ENCODE peak calls at places on chromosome 18, in ten cellular contexts. One of them, this sample, is unnamed.

GRCh38 chr18:37254256-37254880 is 311.2 kb downstream of the CELF4 start:
- DNase-seq in colonic mucosa: no peak
- DNase-seq in NCI-H2029 treated with DMSO at 0.1 percent for 48 hours: no peak
- DNase-seq in activated effector memory CD4-positive, alpha-beta T cell treated with anti-CD3 and anti-CD28 coated beads, Interleukin-2, amount 50 U/mL, for 16 hours: no peak
- DNase-seq in nucleus accumbens: no peak
- DNase-seq in activated CD4-positive, alpha-beta T cell treated with anti-CD3 and anti-CD28 coated beads, Interleukin-2, amount 50 U/mL, for 4 hours: no peak
- DNase-seq in lower lobe of right lung: no peak
- DNase-seq in CD8-positive, alpha-beta T cell: no peak
- DNase-seq in mesothelial cell of epicardium: no peak
- DNase-seq in pancreas: peak; percentile 22
- DNase-seq in this sample: no peak

GRCh38 chr18:79217979-79218604 is 148.9 kb downstream of the ATP9B start:
- DNase-seq in activated CD4-positive, alpha-beta T cell treated with anti-CD3 and anti-CD28 coated beads, Interleukin-2, amount 50 U/mL, for 4 hours: no peak
- DNase-seq in nucleus accumbens: peak; percentile 38
- DNase-seq in colonic mucosa: no peak
- DNase-seq in NCI-H2029 treated with DMSO at 0.1 percent for 48 hours: no peak
- DNase-seq in CD8-positive, alpha-beta T cell: no peak
- DNase-seq in pancreas: no peak
- DNase-seq in lower lobe of right lung: no peak
- DNase-seq in mesothelial cell of epicardium: no peak
- DNase-seq in activated effector memory CD4-positive, alpha-beta T cell treated with anti-CD3 and anti-CD28 coated beads, Interleukin-2, amount 50 U/mL, for 16 hours: no peak
- DNase-seq in this sample: no peak

GRCh38 chr18:50338676-50339075 is 36.2 kb upstream of the SKA1 start:
- DNase-seq in CD8-positive, alpha-beta T cell: no peak
- DNase-seq in activated effector memory CD4-positive, alpha-beta T cell treated with anti-CD3 and anti-CD28 coated beads, Interleukin-2, amount 50 U/mL, for 16 hours: no peak
- DNase-seq in nucleus accumbens: no peak
- DNase-seq in NCI-H2029 treated with DMSO at 0.1 percent for 48 hours: no peak
- DNase-seq in lower lobe of right lung: no peak
- DNase-seq in pancreas: no peak
- DNase-seq in mesothelial cell of epicardium: no peak
- DNase-seq in colonic mucosa: no peak
- DNase-seq in activated CD4-positive, alpha-beta T cell treated with anti-CD3 and anti-CD28 coated beads, Interleukin-2, amount 50 U/mL, for 4 hours: no peak
- DNase-seq in this sample: no peak

GRCh38 chr18:57428221-57429150 is 6.7 kb upstream of the ONECUT2 start:
- DNase-seq in NCI-H2029 treated with DMSO at 0.1 percent for 48 hours: no peak
- DNase-seq in pancreas: no peak
- DNase-seq in mesothelial cell of epicardium: no peak
- DNase-seq in activated CD4-positive, alpha-beta T cell treated with anti-CD3 and anti-CD28 coated beads, Interleukin-2, amount 50 U/mL, for 4 hours: no peak
- DNase-seq in activated effector memory CD4-positive, alpha-beta T cell treated with anti-CD3 and anti-CD28 coated beads, Interleukin-2, amount 50 U/mL, for 16 hours: no peak
- DNase-seq in nucleus accumbens: no peak
- DNase-seq in colonic mucosa: no peak
- DNase-seq in lower lobe of right lung: no peak
- DNase-seq in CD8-positive, alpha-beta T cell: no peak
- DNase-seq in this sample: no peak

GRCh38 chr18:12645751-12646203 is 12.1 kb downstream of the SPIRE1 start:
- DNase-seq in NCI-H2029 treated with DMSO at 0.1 percent for 48 hours: peak; percentile 91
- DNase-seq in CD8-positive, alpha-beta T cell: no peak
- DNase-seq in colonic mucosa: no peak
- DNase-seq in lower lobe of right lung: peak; percentile 69
- DNase-seq in mesothelial cell of epicardium: no peak
- DNase-seq in pancreas: no peak
- DNase-seq in activated CD4-positive, alpha-beta T cell treated with anti-CD3 and anti-CD28 coated beads, Interleukin-2, amount 50 U/mL, for 4 hours: no peak
- DNase-seq in nucleus accumbens: peak; percentile 20
- DNase-seq in activated effector memory CD4-positive, alpha-beta T cell treated with anti-CD3 and anti-CD28 coated beads, Interleukin-2, amount 50 U/mL, for 16 hours: no peak
- DNase-seq in this sample: no peak

GRCh38 chr18:26532367-26533340 is 15.7 kb downstream of the KCTD1 start:
- DNase-seq in pancreas: no peak
- DNase-seq in mesothelial cell of epicardium: no peak
- DNase-seq in NCI-H2029 treated with DMSO at 0.1 percent for 48 hours: no peak
- DNase-seq in nucleus accumbens: no peak
- DNase-seq in activated CD4-positive, alpha-beta T cell treated with anti-CD3 and anti-CD28 coated beads, Interleukin-2, amount 50 U/mL, for 4 hours: no peak
- DNase-seq in activated effector memory CD4-positive, alpha-beta T cell treated with anti-CD3 and anti-CD28 coated beads, Interleukin-2, amount 50 U/mL, for 16 hours: no peak
- DNase-seq in lower lobe of right lung: no peak
- DNase-seq in colonic mucosa: no peak
- DNase-seq in CD8-positive, alpha-beta T cell: no peak
- DNase-seq in this sample: no peak

GRCh38 chr18:76495435-76496199 is 575 bp upstream of the ZNF516 start:
- DNase-seq in pancreas: peak; percentile 46
- DNase-seq in CD8-positive, alpha-beta T cell: no peak
- DNase-seq in activated effector memory CD4-positive, alpha-beta T cell treated with anti-CD3 and anti-CD28 coated beads, Interleukin-2, amount 50 U/mL, for 16 hours: no peak
- DNase-seq in activated CD4-positive, alpha-beta T cell treated with anti-CD3 and anti-CD28 coated beads, Interleukin-2, amount 50 U/mL, for 4 hours: no peak
- DNase-seq in NCI-H2029 treated with DMSO at 0.1 percent for 48 hours: no peak
- DNase-seq in nucleus accumbens: peak; percentile 39
- DNase-seq in lower lobe of right lung: no peak
- DNase-seq in mesothelial cell of epicardium: peak; percentile 67
- DNase-seq in colonic mucosa: peak; percentile 55
- DNase-seq in this sample: no peak

GRCh38 chr18:5296706-5297320 is 1.3 kb upstream of the ZBTB14 start:
- DNase-seq in activated effector memory CD4-positive, alpha-beta T cell treated with anti-CD3 and anti-CD28 coated beads, Interleukin-2, amount 50 U/mL, for 16 hours: peak; percentile 86
- DNase-seq in lower lobe of right lung: peak; percentile 90
- DNase-seq in colonic mucosa: peak; percentile 71
- DNase-seq in NCI-H2029 treated with DMSO at 0.1 percent for 48 hours: peak; percentile 21
- DNase-seq in mesothelial cell of epicardium: peak; percentile 74
- DNase-seq in pancreas: peak; percentile 76
- DNase-seq in CD8-positive, alpha-beta T cell: peak; percentile 29
- DNase-seq in activated CD4-positive, alpha-beta T cell treated with anti-CD3 and anti-CD28 coated beads, Interleukin-2, amount 50 U/mL, for 4 hours: peak; percentile 45
- DNase-seq in nucleus accumbens: peak; percentile 77
- DNase-seq in this sample: no peak

GRCh38 chr18:9757851-9758587 is 49.9 kb downstream of the RAB31 start:
- DNase-seq in NCI-H2029 treated with DMSO at 0.1 percent for 48 hours: no peak
- DNase-seq in colonic mucosa: no peak
- DNase-seq in activated CD4-positive, alpha-beta T cell treated with anti-CD3 and anti-CD28 coated beads, Interleukin-2, amount 50 U/mL, for 4 hours: no peak
- DNase-seq in lower lobe of right lung: no peak
- DNase-seq in CD8-positive, alpha-beta T cell: no peak
- DNase-seq in mesothelial cell of epicardium: no peak
- DNase-seq in pancreas: no peak
- DNase-seq in nucleus accumbens: no peak
- DNase-seq in activated effector memory CD4-positive, alpha-beta T cell treated with anti-CD3 and anti-CD28 coated beads, Interleukin-2, amount 50 U/mL, for 16 hours: no peak
- DNase-seq in this sample: no peak

GRCh38 chr18:67813380-67814028 is 297.0 kb upstream of the DSEL start:
- DNase-seq in NCI-H2029 treated with DMSO at 0.1 percent for 48 hours: no peak
- DNase-seq in nucleus accumbens: no peak
- DNase-seq in CD8-positive, alpha-beta T cell: no peak
- DNase-seq in activated effector memory CD4-positive, alpha-beta T cell treated with anti-CD3 and anti-CD28 coated beads, Interleukin-2, amount 50 U/mL, for 16 hours: no peak
- DNase-seq in mesothelial cell of epicardium: no peak
- DNase-seq in activated CD4-positive, alpha-beta T cell treated with anti-CD3 and anti-CD28 coated beads, Interleukin-2, amount 50 U/mL, for 4 hours: no peak
- DNase-seq in pancreas: no peak
- DNase-seq in colonic mucosa: no peak
- DNase-seq in lower lobe of right lung: no peak
- DNase-seq in this sample: no peak

GRCh38 chr18:59062643-59063006 is 77.1 kb upstream of the SEC11C start:
- DNase-seq in NCI-H2029 treated with DMSO at 0.1 percent for 48 hours: no peak
- DNase-seq in mesothelial cell of epicardium: no peak
- DNase-seq in activated CD4-positive, alpha-beta T cell treated with anti-CD3 and anti-CD28 coated beads, Interleukin-2, amount 50 U/mL, for 4 hours: no peak
- DNase-seq in pancreas: no peak
- DNase-seq in colonic mucosa: no peak
- DNase-seq in nucleus accumbens: no peak
- DNase-seq in activated effector memory CD4-positive, alpha-beta T cell treated with anti-CD3 and anti-CD28 coated beads, Interleukin-2, amount 50 U/mL, for 16 hours: no peak
- DNase-seq in lower lobe of right lung: no peak
- DNase-seq in CD8-positive, alpha-beta T cell: no peak
- DNase-seq in this sample: no peak

GRCh38 chr18:70634576-70635147 is 345.8 kb downstream of the SOCS6 start:
- DNase-seq in colonic mucosa: no peak
- DNase-seq in nucleus accumbens: no peak
- DNase-seq in activated CD4-positive, alpha-beta T cell treated with anti-CD3 and anti-CD28 coated beads, Interleukin-2, amount 50 U/mL, for 4 hours: no peak
- DNase-seq in NCI-H2029 treated with DMSO at 0.1 percent for 48 hours: no peak
- DNase-seq in mesothelial cell of epicardium: no peak
- DNase-seq in lower lobe of right lung: no peak
- DNase-seq in pancreas: no peak
- DNase-seq in CD8-positive, alpha-beta T cell: no peak
- DNase-seq in activated effector memory CD4-positive, alpha-beta T cell treated with anti-CD3 and anti-CD28 coated beads, Interleukin-2, amount 50 U/mL, for 16 hours: no peak
- DNase-seq in this sample: no peak

GRCh38 chr18:35408843-35409261 is 31.7 kb upstream of the ZNF396 start:
- DNase-seq in NCI-H2029 treated with DMSO at 0.1 percent for 48 hours: no peak
- DNase-seq in colonic mucosa: peak; percentile 87
- DNase-seq in lower lobe of right lung: no peak
- DNase-seq in activated CD4-positive, alpha-beta T cell treated with anti-CD3 and anti-CD28 coated beads, Interleukin-2, amount 50 U/mL, for 4 hours: no peak
- DNase-seq in CD8-positive, alpha-beta T cell: no peak
- DNase-seq in nucleus accumbens: no peak
- DNase-seq in activated effector memory CD4-positive, alpha-beta T cell treated with anti-CD3 and anti-CD28 coated beads, Interleukin-2, amount 50 U/mL, for 16 hours: no peak
- DNase-seq in pancreas: no peak
- DNase-seq in mesothelial cell of epicardium: no peak
- DNase-seq in this sample: no peak

GRCh38 chr18:45652703-45653490 is 37.6 kb downstream of the SLC14A2 start:
- DNase-seq in mesothelial cell of epicardium: no peak
- DNase-seq in NCI-H2029 treated with DMSO at 0.1 percent for 48 hours: no peak
- DNase-seq in activated CD4-positive, alpha-beta T cell treated with anti-CD3 and anti-CD28 coated beads, Interleukin-2, amount 50 U/mL, for 4 hours: no peak
- DNase-seq in CD8-positive, alpha-beta T cell: no peak
- DNase-seq in pancreas: no peak
- DNase-seq in activated effector memory CD4-positive, alpha-beta T cell treated with anti-CD3 and anti-CD28 coated beads, Interleukin-2, amount 50 U/mL, for 16 hours: no peak
- DNase-seq in nucleus accumbens: no peak
- DNase-seq in colonic mucosa: no peak
- DNase-seq in lower lobe of right lung: no peak
- DNase-seq in this sample: no peak

GRCh38 chr18:60981651-60982050 is 351.6 kb upstream of the CDH20 start:
- DNase-seq in CD8-positive, alpha-beta T cell: no peak
- DNase-seq in colonic mucosa: no peak
- DNase-seq in NCI-H2029 treated with DMSO at 0.1 percent for 48 hours: no peak
- DNase-seq in nucleus accumbens: no peak
- DNase-seq in mesothelial cell of epicardium: no peak
- DNase-seq in lower lobe of right lung: no peak
- DNase-seq in activated effector memory CD4-positive, alpha-beta T cell treated with anti-CD3 and anti-CD28 coated beads, Interleukin-2, amount 50 U/mL, for 16 hours: no peak
- DNase-seq in activated CD4-positive, alpha-beta T cell treated with anti-CD3 and anti-CD28 coated beads, Interleukin-2, amount 50 U/mL, for 4 hours: no peak
- DNase-seq in pancreas: no peak
- DNase-seq in this sample: no peak

GRCh38 chr18:80096032-80096565 is 13.0 kb upstream of the ADNP2 start:
- DNase-seq in activated CD4-positive, alpha-beta T cell treated with anti-CD3 and anti-CD28 coated beads, Interleukin-2, amount 50 U/mL, for 4 hours: no peak
- DNase-seq in mesothelial cell of epicardium: no peak
- DNase-seq in pancreas: no peak
- DNase-seq in activated effector memory CD4-positive, alpha-beta T cell treated with anti-CD3 and anti-CD28 coated beads, Interleukin-2, amount 50 U/mL, for 16 hours: no peak
- DNase-seq in NCI-H2029 treated with DMSO at 0.1 percent for 48 hours: no peak
- DNase-seq in lower lobe of right lung: no peak
- DNase-seq in CD8-positive, alpha-beta T cell: no peak
- DNase-seq in colonic mucosa: no peak
- DNase-seq in nucleus accumbens: no peak
- DNase-seq in this sample: no peak

GRCh38 chr18:58590827-58591226 is 38.1 kb downstream of the ALPK2 start:
- DNase-seq in NCI-H2029 treated with DMSO at 0.1 percent for 48 hours: no peak
- DNase-seq in pancreas: no peak
- DNase-seq in CD8-positive, alpha-beta T cell: no peak
- DNase-seq in activated CD4-positive, alpha-beta T cell treated with anti-CD3 and anti-CD28 coated beads, Interleukin-2, amount 50 U/mL, for 4 hours: no peak
- DNase-seq in colonic mucosa: no peak
- DNase-seq in lower lobe of right lung: no peak
- DNase-seq in mesothelial cell of epicardium: no peak
- DNase-seq in nucleus accumbens: no peak
- DNase-seq in activated effector memory CD4-positive, alpha-beta T cell treated with anti-CD3 and anti-CD28 coated beads, Interleukin-2, amount 50 U/mL, for 16 hours: no peak
- DNase-seq in this sample: no peak

GRCh38 chr18:39667905-39668304 is 2102.3 kb upstream of the CELF4 start:
- DNase-seq in lower lobe of right lung: no peak
- DNase-seq in CD8-positive, alpha-beta T cell: no peak
- DNase-seq in activated CD4-positive, alpha-beta T cell treated with anti-CD3 and anti-CD28 coated beads, Interleukin-2, amount 50 U/mL, for 4 hours: no peak
- DNase-seq in nucleus accumbens: no peak
- DNase-seq in mesothelial cell of epicardium: no peak
- DNase-seq in NCI-H2029 treated with DMSO at 0.1 percent for 48 hours: no peak
- DNase-seq in pancreas: no peak
- DNase-seq in colonic mucosa: no peak
- DNase-seq in activated effector memory CD4-positive, alpha-beta T cell treated with anti-CD3 and anti-CD28 coated beads, Interleukin-2, amount 50 U/mL, for 16 hours: no peak
- DNase-seq in this sample: no peak

GRCh38 chr18:40868110-40868858 is 1086.8 kb upstream of the PIK3C3 start:
- DNase-seq in nucleus accumbens: no peak
- DNase-seq in lower lobe of right lung: no peak
- DNase-seq in activated effector memory CD4-positive, alpha-beta T cell treated with anti-CD3 and anti-CD28 coated beads, Interleukin-2, amount 50 U/mL, for 16 hours: no peak
- DNase-seq in NCI-H2029 treated with DMSO at 0.1 percent for 48 hours: no peak
- DNase-seq in mesothelial cell of epicardium: no peak
- DNase-seq in CD8-positive, alpha-beta T cell: no peak
- DNase-seq in pancreas: no peak
- DNase-seq in colonic mucosa: no peak
- DNase-seq in activated CD4-positive, alpha-beta T cell treated with anti-CD3 and anti-CD28 coated beads, Interleukin-2, amount 50 U/mL, for 4 hours: no peak
- DNase-seq in this sample: no peak

GRCh38 chr18:76721207-76721996 is 101.0 kb upstream of the ZNF236 start:
- DNase-seq in nucleus accumbens: no peak
- DNase-seq in mesothelial cell of epicardium: no peak
- DNase-seq in activated effector memory CD4-positive, alpha-beta T cell treated with anti-CD3 and anti-CD28 coated beads, Interleukin-2, amount 50 U/mL, for 16 hours: peak; percentile 76
- DNase-seq in pancreas: no peak
- DNase-seq in colonic mucosa: no peak
- DNase-seq in NCI-H2029 treated with DMSO at 0.1 percent for 48 hours: no peak
- DNase-seq in CD8-positive, alpha-beta T cell: peak; percentile 38
- DNase-seq in lower lobe of right lung: no peak
- DNase-seq in activated CD4-positive, alpha-beta T cell treated with anti-CD3 and anti-CD28 coated beads, Interleukin-2, amount 50 U/mL, for 4 hours: peak; percentile 25
- DNase-seq in this sample: no peak

GRCh38 chr18:30889582-30890301 is 152.8 kb downstream of the DSC3 start:
- DNase-seq in NCI-H2029 treated with DMSO at 0.1 percent for 48 hours: no peak
- DNase-seq in CD8-positive, alpha-beta T cell: no peak
- DNase-seq in colonic mucosa: no peak
- DNase-seq in pancreas: no peak
- DNase-seq in mesothelial cell of epicardium: no peak
- DNase-seq in nucleus accumbens: peak; percentile 28
- DNase-seq in activated effector memory CD4-positive, alpha-beta T cell treated with anti-CD3 and anti-CD28 coated beads, Interleukin-2, amount 50 U/mL, for 16 hours: no peak
- DNase-seq in activated CD4-positive, alpha-beta T cell treated with anti-CD3 and anti-CD28 coated beads, Interleukin-2, amount 50 U/mL, for 4 hours: no peak
- DNase-seq in lower lobe of right lung: no peak
- DNase-seq in this sample: no peak

GRCh38 chr18:46344416-46345180 is 240.4 kb downstream of the HAUS1 start:
- DNase-seq in lower lobe of right lung: no peak
- DNase-seq in activated CD4-positive, alpha-beta T cell treated with anti-CD3 and anti-CD28 coated beads, Interleukin-2, amount 50 U/mL, for 4 hours: no peak
- DNase-seq in colonic mucosa: no peak
- DNase-seq in mesothelial cell of epicardium: no peak
- DNase-seq in nucleus accumbens: no peak
- DNase-seq in NCI-H2029 treated with DMSO at 0.1 percent for 48 hours: no peak
- DNase-seq in pancreas: no peak
- DNase-seq in activated effector memory CD4-positive, alpha-beta T cell treated with anti-CD3 and anti-CD28 coated beads, Interleukin-2, amount 50 U/mL, for 16 hours: no peak
- DNase-seq in CD8-positive, alpha-beta T cell: no peak
- DNase-seq in this sample: no peak

GRCh38 chr18:2254977-2255376 is 316.3 kb downstream of the METTL4 start:
- DNase-seq in nucleus accumbens: no peak
- DNase-seq in CD8-positive, alpha-beta T cell: no peak
- DNase-seq in colonic mucosa: no peak
- DNase-seq in activated CD4-positive, alpha-beta T cell treated with anti-CD3 and anti-CD28 coated beads, Interleukin-2, amount 50 U/mL, for 4 hours: no peak
- DNase-seq in activated effector memory CD4-positive, alpha-beta T cell treated with anti-CD3 and anti-CD28 coated beads, Interleukin-2, amount 50 U/mL, for 16 hours: no peak
- DNase-seq in mesothelial cell of epicardium: no peak
- DNase-seq in NCI-H2029 treated with DMSO at 0.1 percent for 48 hours: no peak
- DNase-seq in pancreas: no peak
- DNase-seq in lower lobe of right lung: no peak
- DNase-seq in this sample: no peak

GRCh38 chr18:64966667-64967066 is 784.1 kb upstream of the CDH7 start:
- DNase-seq in nucleus accumbens: no peak
- DNase-seq in lower lobe of right lung: no peak
- DNase-seq in CD8-positive, alpha-beta T cell: no peak
- DNase-seq in colonic mucosa: no peak
- DNase-seq in activated effector memory CD4-positive, alpha-beta T cell treated with anti-CD3 and anti-CD28 coated beads, Interleukin-2, amount 50 U/mL, for 16 hours: no peak
- DNase-seq in pancreas: no peak
- DNase-seq in NCI-H2029 treated with DMSO at 0.1 percent for 48 hours: no peak
- DNase-seq in activated CD4-positive, alpha-beta T cell treated with anti-CD3 and anti-CD28 coated beads, Interleukin-2, amount 50 U/mL, for 4 hours: no peak
- DNase-seq in mesothelial cell of epicardium: no peak
- DNase-seq in this sample: no peak

GRCh38 chr18:62999921-63000320 is 284.6 kb downstream of the PHLPP1 start:
- DNase-seq in nucleus accumbens: no peak
- DNase-seq in mesothelial cell of epicardium: no peak
- DNase-seq in NCI-H2029 treated with DMSO at 0.1 percent for 48 hours: no peak
- DNase-seq in CD8-positive, alpha-beta T cell: no peak
- DNase-seq in activated effector memory CD4-positive, alpha-beta T cell treated with anti-CD3 and anti-CD28 coated beads, Interleukin-2, amount 50 U/mL, for 16 hours: peak; percentile 41
- DNase-seq in pancreas: no peak
- DNase-seq in activated CD4-positive, alpha-beta T cell treated with anti-CD3 and anti-CD28 coated beads, Interleukin-2, amount 50 U/mL, for 4 hours: no peak
- DNase-seq in lower lobe of right lung: no peak
- DNase-seq in colonic mucosa: no peak
- DNase-seq in this sample: no peak

GRCh38 chr18:79326413-79327198 is 69.1 kb upstream of the NFATC1 start:
- DNase-seq in CD8-positive, alpha-beta T cell: no peak
- DNase-seq in activated effector memory CD4-positive, alpha-beta T cell treated with anti-CD3 and anti-CD28 coated beads, Interleukin-2, amount 50 U/mL, for 16 hours: no peak
- DNase-seq in NCI-H2029 treated with DMSO at 0.1 percent for 48 hours: no peak
- DNase-seq in pancreas: no peak
- DNase-seq in nucleus accumbens: no peak
- DNase-seq in colonic mucosa: no peak
- DNase-seq in mesothelial cell of epicardium: no peak
- DNase-seq in activated CD4-positive, alpha-beta T cell treated with anti-CD3 and anti-CD28 coated beads, Interleukin-2, amount 50 U/mL, for 4 hours: no peak
- DNase-seq in lower lobe of right lung: no peak
- DNase-seq in this sample: no peak

GRCh38 chr18:23225518-23225917 is 90.2 kb downstream of the CABLES1 start:
- DNase-seq in activated effector memory CD4-positive, alpha-beta T cell treated with anti-CD3 and anti-CD28 coated beads, Interleukin-2, amount 50 U/mL, for 16 hours: no peak
- DNase-seq in activated CD4-positive, alpha-beta T cell treated with anti-CD3 and anti-CD28 coated beads, Interleukin-2, amount 50 U/mL, for 4 hours: no peak
- DNase-seq in pancreas: no peak
- DNase-seq in CD8-positive, alpha-beta T cell: no peak
- DNase-seq in mesothelial cell of epicardium: no peak
- DNase-seq in nucleus accumbens: no peak
- DNase-seq in lower lobe of right lung: no peak
- DNase-seq in colonic mucosa: no peak
- DNase-seq in NCI-H2029 treated with DMSO at 0.1 percent for 48 hours: no peak
- DNase-seq in this sample: no peak

GRCh38 chr18:77057043-77057442 is 75.5 kb downstream of the MBP start:
- DNase-seq in pancreas: no peak
- DNase-seq in nucleus accumbens: peak; percentile 29
- DNase-seq in CD8-positive, alpha-beta T cell: no peak
- DNase-seq in mesothelial cell of epicardium: no peak
- DNase-seq in colonic mucosa: no peak
- DNase-seq in activated effector memory CD4-positive, alpha-beta T cell treated with anti-CD3 and anti-CD28 coated beads, Interleukin-2, amount 50 U/mL, for 16 hours: no peak
- DNase-seq in NCI-H2029 treated with DMSO at 0.1 percent for 48 hours: peak; percentile 36
- DNase-seq in activated CD4-positive, alpha-beta T cell treated with anti-CD3 and anti-CD28 coated beads, Interleukin-2, amount 50 U/mL, for 4 hours: no peak
- DNase-seq in lower lobe of right lung: peak; percentile 73
- DNase-seq in this sample: no peak

This sample was measured in SK-N-MC.